ENCODE peak calls at places on chromosomes 7 and 10, in four cellular contexts. Y is K562, R is H1, Q is GM12878. M is an unnamed sample.

GRCh38 chr10:99431190-99431549 is 746 bp upstream of the GOT1 start:
- DNase-seq in Y (peak), R (no peak), Q (no peak), M (no peak)

GRCh38 chr7:2157473-2158279 is 75.1 kb downstream of the MAD1L1 start:
- DNase-seq in Y (no peak), R (no peak), Q (no peak), M (no peak)

GRCh38 chr10:19791032-19791431 is 25.2 kb upstream of the PLXDC2 start:
- DNase-seq in Y (no peak), R (no peak), Q (no peak), M (no peak)

GRCh38 chr7:51593638-51594037 is 277.0 kb upstream of the COBL start:
- DNase-seq in Y (no peak), R (no peak), Q (no peak), M (no peak)

GRCh38 chr10:61896854-61897661 is 4.4 kb upstream of the ARID5B start:
- DNase-seq in Y (peak), R (peak), Q (peak), M (peak)

GRCh38 chr10:75919913-75920312 is 488.5 kb downstream of the LRMDA start:
- DNase-seq in Y (no peak), R (no peak), Q (no peak), M (no peak)

GRCh38 chr7:128742206-128742605 is 3.0 kb downstream of the CALU start:
- DNase-seq in Y (no peak), R (no peak), Q (no peak), M (no peak)

GRCh38 chr7:6246257-6246917 is 26.0 kb downstream of the CYTH3 start:
- DNase-seq in Y (no peak), R (no peak), Q (no peak), M (no peak)

GRCh38 chr10:132169031-132169765 is 17.6 kb upstream of the DPYSL4 start:
- DNase-seq in Y (no peak), R (no peak), Q (no peak), M (no peak)

DNA sequence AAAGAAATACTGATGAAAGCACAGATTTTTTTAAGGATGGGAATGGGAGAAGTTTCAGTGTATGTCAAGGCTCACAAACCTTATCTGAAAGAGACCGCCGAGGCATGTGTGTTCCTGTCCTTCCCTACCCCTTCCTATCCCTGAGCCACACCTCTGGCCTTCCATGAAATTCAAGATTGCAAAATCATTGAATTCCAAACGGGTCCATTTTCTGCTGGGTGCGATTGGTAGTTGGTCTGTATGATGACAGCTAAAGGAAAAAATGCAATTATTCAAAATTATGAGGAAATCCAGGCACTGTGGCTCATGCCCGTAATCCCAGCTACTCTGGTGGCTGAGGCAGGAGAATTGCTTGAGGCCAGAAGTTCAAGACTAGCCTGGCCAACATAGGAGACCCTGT is 170.1 kb downstream of the ARHGAP12 start:
- DNase-seq in Y (no peak), R (no peak), Q (no peak), M (no peak)
- TF ChIP-seq BRCA1 in Y (no peak), R (no peak), Q (no peak), M (no peak)

GRCh38 chr10:84375011-84375410 is 46.6 kb downstream of the CCSER2 start:
- DNase-seq in Y (peak), R (no peak), Q (peak), M (peak)
- TF ChIP-seq BRCA1 in Y (no peak), R (no peak), Q (no peak), M (no peak)

GRCh38 chr10:97685395-97685958 is 1.6 kb downstream of the AVPI1 start:
- DNase-seq in Y (peak), R (no peak), Q (no peak), M (peak)
- TF ChIP-seq BRCA1 in Y (no peak), R (no peak), Q (no peak), M (no peak)

DNA sequence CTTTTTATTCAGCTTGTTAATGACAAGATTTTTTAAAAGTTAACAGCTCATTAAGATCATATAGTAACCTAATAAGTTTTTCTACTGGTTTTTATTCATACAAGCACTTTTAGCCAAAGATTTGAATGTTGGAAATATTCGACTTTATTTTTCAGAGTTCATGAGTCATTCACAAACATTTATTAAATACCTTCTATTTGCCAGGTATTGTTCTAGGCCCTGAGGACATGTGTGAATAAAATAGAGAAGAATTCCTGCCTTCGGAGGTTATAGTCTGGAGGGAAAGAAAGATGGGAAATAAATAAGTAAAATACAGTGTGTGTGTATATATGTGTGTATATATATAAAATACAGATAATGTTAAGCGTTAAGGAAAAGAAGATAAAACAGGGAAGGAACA is 31.5 kb downstream of the BTAF1 start:
- DNase-seq in Y (no peak), R (no peak), Q (no peak), M (no peak)
- TF ChIP-seq BRCA1 in Y (no peak), R (no peak), Q (no peak), M (no peak)

DNA sequence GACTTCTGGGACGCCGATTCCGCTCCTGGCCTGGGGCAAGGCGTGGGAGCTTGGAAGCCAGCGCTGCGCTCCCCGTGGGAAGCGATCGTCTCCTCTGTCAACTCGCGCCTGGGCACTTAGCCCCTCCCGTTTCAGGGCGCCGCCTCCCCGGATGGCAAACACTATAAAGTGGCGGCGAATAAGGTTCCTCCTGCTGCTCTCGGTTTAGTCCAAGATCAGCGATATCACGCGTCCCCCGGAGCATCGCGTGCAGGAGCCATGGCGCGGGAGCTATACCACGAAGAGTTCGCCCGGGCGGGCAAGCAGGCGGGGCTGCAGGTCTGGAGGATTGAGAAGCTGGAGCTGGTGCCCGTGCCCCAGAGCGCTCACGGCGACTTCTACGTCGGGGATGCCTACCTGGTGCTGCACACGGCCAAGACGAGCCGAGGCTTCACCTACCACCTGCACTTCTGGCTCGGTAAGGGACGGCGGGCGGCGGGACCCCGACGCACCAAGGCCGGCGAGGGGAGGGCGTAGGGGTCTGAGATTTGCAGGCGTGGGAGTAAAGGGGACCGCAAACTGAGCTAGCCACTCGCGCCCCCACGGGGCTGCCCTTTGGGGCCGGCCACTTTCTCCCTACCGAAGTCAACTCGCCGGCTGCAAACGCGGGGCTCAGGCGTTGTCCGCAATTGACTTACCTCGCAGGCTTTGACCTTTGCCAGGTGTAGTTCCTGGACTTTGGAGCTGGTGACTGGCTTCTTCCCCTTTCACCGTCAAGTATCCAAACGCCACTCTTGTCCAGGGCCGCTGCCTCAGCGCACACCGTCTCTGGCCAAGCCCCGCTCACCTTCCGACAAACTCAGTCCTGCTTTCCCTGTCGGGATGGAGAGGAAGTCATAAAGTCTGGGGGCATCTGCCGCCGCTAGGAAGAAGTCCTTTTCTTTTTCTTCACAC is at the start of gene SCIN:
- DNase-seq in Y (no peak), R (peak), Q (no peak), M (no peak)
- TF ChIP-seq BRCA1 in Y (no peak), R (no peak), Q (no peak), M (no peak)